ENCODE peak calls at places on chromosomes 4 and X, in four cellular contexts. Z, C, J and I are unnamed samples. For H3K9me3 and H3K4me1, the result is how much of the 10 kb centered on the place peaks cover.

GRCh38 chr4:78293348-78293747 is 236.2 kb downstream of the FRAS1 start:
- DNase-seq in Z (no peak), C (no peak), J (peak), I (no peak)

GRCh38 chrX:39907964-39908616 is 189.7 kb downstream of the BCOR start:
- DNase-seq in Z (peak), C (peak), J (peak), I (peak)

GRCh38 chrX:134580947-134581346 is 77.3 kb downstream of the PLAC1 start:
- DNase-seq in Z (no peak), C (no peak), J (peak), I (no peak)

GRCh38 chr4:74098628-74098995 is 383 bp downstream of the CXCL2 start:
- DNase-seq in Z (no peak), C (no peak), J (peak), I (peak)

GRCh38 chr4:145289403-145290076 is 109.2 kb upstream of the OTUD4 start:
- DNase-seq in Z (no peak), C (no peak), J (peak), I (no peak)

GRCh38 chr4:7960790-7961655 is 21.4 kb upstream of the AFAP1 start:
- DNase-seq in Z (peak), C (peak), J (peak), I (no peak)

GRCh38 chrX:80765226-80765625 is 44.5 kb downstream of the BRWD3 start:
- DNase-seq in Z (no peak), C (no peak), J (peak), I (no peak)

GRCh38 chr4:133402616-133403015 is 253.5 kb downstream of the PCDH10 start:
- DNase-seq in Z (no peak), C (no peak), J (peak), I (no peak)

GRCh38 chr4:146916479-146917076 is 29.1 kb downstream of the TTC29 start:
- DNase-seq in Z (no peak), C (no peak), J (peak), I (no peak)

GRCh38 chr4:3783691-3784306 is 17.6 kb downstream of the ADRA2C start:
- DNase-seq in Z (peak), C (no peak), J (no peak), I (no peak)

GRCh38 chr4:52751349-52751911 is at the start of gene ERVMER34-1:
- DNase-seq in Z (peak), C (no peak), J (peak), I (peak)

GRCh38 chr4:155491336-155492131 is 114.8 kb upstream of the MAP9 start:
- DNase-seq in Z (no peak), C (no peak), J (peak), I (no peak)

GRCh38 chrX:72107320-72107719 is 24.4 kb downstream of the RTL5 start:
- DNase-seq in Z (no peak), C (no peak), J (peak), I (no peak)

GRCh38 chrX:39577206-39577605 is 520.6 kb downstream of the BCOR start:
- DNase-seq in Z (no peak), C (no peak), J (no peak), I (no peak)

GRCh38 chr4:1202526-1203378 is 30.4 kb upstream of the SPON2 start:
- DNase-seq in Z (no peak), C (no peak), J (no peak), I (no peak)

GRCh38 chrX:121308276-121308805 is 260.9 kb downstream of the GLUD2 start:
- DNase-seq in Z (peak), C (no peak), J (peak), I (no peak)

GRCh38 chr4:40915318-40916217 is 165.8 kb downstream of the NSUN7 start:
- DNase-seq in Z (no peak), C (peak), J (no peak), I (no peak)

GRCh38 chr4:74397748-74398426 is 32.9 kb downstream of the EREG start:
- DNase-seq in Z (no peak), C (no peak), J (peak), I (no peak)

GRCh38 chrX:119512145-119512800 is 44.0 kb downstream of the SLC25A5 start:
- DNase-seq in Z (peak), C (peak), J (peak), I (peak)

GRCh38 chr4:41796545-41797210 is 48.2 kb upstream of the PHOX2B start:
- DNase-seq in Z (no peak), C (no peak), J (no peak), I (peak)

GRCh38 chrX:56726609-56727008 is 2.4 kb upstream of the NBDY start:
- DNase-seq in Z (peak), C (no peak), J (peak), I (no peak)

GRCh38 chr4:2105559-2105958 is 46.4 kb downstream of the NAT8L start:
- DNase-seq in Z (no peak), C (no peak), J (peak), I (no peak)

GRCh38 chrX:17812763-17813162 is 48.3 kb downstream of the RAI2 start:
- DNase-seq in Z (no peak), C (no peak), J (peak), I (no peak)
- H3K9me3 ChIP-seq in Z (under half), C (under half), J (under half), I (under half)

GRCh38 chr4:173415092-173415491 is 16.2 kb upstream of the SCRG1 start:
- DNase-seq in Z (no peak), C (no peak), J (peak), I (no peak)
- H3K4me1 ChIP-seq in Z (under half), C (under half), J (under half), I (under half)

DNA sequence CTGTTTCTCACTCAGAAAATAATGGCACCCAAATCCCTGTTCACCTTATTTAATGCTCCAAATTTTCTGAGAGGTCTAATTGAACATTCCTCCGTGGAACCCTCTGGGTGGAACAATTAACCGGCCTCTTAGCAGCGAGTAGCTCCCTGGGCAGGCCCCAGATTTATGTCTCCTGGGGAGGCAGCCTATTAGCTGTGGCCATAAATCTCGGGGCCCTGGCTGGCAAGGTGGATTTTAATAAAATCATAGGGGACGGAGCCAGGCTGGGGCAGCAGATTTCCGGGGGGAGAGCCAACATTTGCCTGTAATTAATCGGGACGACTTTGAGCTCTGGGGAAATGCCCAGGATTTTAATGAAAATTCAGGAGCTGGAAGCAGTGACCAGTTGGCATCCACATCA is 49.1 kb upstream of the MSX1 start:
- DNase-seq in Z (no peak), C (no peak), J (no peak), I (no peak)
- H3K9me3 ChIP-seq in Z (under half), C (under half), J (under half), I (under half)

DNA sequence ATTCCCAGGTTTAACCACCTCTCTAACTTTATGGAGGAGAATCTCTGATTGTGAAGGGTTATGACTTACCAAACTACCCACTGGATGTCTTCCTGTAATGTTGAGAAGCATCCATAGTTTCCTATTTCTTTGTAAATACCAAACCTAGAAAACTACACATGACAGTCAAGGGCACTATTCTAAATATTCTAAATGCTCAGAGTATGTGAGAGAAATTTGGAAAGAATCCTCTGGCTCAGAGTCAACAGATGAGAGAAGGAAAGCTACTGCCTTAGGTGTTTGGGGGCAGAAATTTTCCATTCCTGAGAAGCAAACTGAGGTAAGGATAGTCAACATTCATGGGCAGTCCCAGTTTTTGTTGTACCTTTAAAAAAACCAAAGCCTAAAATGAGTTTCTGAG is 155.8 kb downstream of the KCNIP4 start:
- DNase-seq in Z (no peak), C (no peak), J (no peak), I (no peak)
- H3K4me1 ChIP-seq in Z (under half), C (under half), J (under half), I (under half)

DNA sequence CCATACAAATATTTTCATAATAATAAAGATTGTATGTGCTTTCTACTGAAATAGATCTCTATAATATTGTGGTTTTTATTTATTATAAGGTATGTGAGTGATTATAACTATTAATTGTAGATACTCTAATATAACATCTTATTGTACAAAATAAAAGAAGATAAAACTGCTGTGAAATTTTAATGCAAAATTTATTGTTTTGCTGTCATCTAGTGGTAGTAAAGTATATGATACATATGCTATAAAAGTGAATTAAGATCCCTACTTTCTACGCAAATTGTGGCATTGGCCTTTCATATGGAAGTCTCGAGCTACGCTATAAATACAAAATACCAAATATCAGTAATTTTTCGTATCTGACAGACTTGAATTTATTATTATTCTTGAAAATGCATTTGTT is 19.3 kb downstream of the YIPF7 start:
- DNase-seq in Z (no peak), C (no peak), J (no peak), I (no peak)
- H3K9me3 ChIP-seq in Z (under half), C (under half), J (under half), I (under half)

DNA sequence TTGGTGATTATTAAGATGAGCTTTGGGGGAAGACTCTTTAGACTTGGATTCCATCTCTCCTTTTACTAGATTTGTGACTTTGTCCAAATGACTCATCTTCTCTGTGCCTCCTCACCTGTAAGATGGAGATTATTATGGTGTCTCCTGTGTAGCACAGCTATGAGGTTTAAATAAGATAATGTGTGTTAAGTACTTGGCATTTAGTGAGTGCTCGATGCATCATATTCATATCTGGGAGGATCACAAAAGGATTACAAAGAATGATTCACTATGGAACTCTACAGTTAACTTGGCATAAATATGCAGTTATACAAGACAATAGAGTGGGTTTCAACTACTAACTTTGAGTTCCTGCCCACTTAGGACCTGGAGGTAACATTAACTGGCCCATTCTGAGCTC is 2.3 kb downstream of the GBA3 start:
- DNase-seq in Z (no peak), C (no peak), J (no peak), I (no peak)
- H3K4me1 ChIP-seq in Z (under half), C (under half), J (under half), I (under half)

DNA sequence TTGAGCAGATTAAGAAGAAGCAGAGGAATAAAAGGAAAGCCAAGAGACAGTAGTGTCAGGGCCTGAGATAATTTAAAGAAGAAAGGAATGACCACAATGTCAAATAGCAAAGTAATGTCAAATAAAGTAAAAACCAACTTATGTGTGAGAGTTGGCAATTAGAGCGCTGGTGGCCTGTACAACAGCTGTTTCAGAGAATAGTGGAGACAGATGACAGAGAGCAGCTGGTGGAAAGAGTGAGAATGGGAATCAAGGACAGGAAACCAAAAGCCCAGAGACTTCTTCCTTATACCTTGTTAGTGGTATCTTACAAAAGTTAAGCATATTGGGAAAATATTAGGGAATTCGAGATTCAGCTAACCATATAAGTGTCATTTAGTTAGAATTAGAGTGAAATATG is 525.6 kb downstream of the CENPC start:
- DNase-seq in Z (no peak), C (no peak), J (peak), I (no peak)
- H3K9me3 ChIP-seq in Z (under half), C (under half), J (under half), I (under half)